ENCODE peak calls at places on chromosomes 12 and 14, in four cellular contexts. L, W, M and I are unnamed samples.

GRCh38 chr14:92973265-92973797 is 50.4 kb downstream of the CHGA start:
- DNase-seq in W (peak), L (no peak), M (peak), I (no peak)

GRCh38 chr12:66813137-66813867 is 134.4 kb upstream of the GRIP1 start:
- DNase-seq in M (no peak), L (no peak), W (no peak), I (no peak)

GRCh38 chr12:124847675-124848074 is 16.0 kb downstream of the SCARB1 start:
- DNase-seq in L (no peak), M (no peak), W (no peak), I (no peak)

GRCh38 chr14:104753528-104754212 is 723 bp downstream of the SIVA1 start:
- DNase-seq in M (no peak), L (no peak), W (no peak), I (no peak)

GRCh38 chr14:87332001-87332400 is 661.0 kb downstream of the GALC start:
- DNase-seq in L (peak), M (peak), W (no peak), I (no peak)

GRCh38 chr12:62438098-62438692 is 28.4 kb upstream of the MON2 start:
- DNase-seq in M (peak), W (peak), L (peak), I (no peak)

GRCh38 chr12:116996058-116996457 is 85.3 kb downstream of the FBXW8 start:
- DNase-seq in M (no peak), L (no peak), W (no peak), I (no peak)

GRCh38 chr14:36513451-36514277 is 6.4 kb downstream of the NKX2-1 start:
- DNase-seq in M (no peak), W (no peak), L (no peak), I (no peak)

GRCh38 chr14:95515080-95515489 is 1.4 kb downstream of the SYNE3 start:
- DNase-seq in M (no peak), L (no peak), W (no peak), I (no peak)

GRCh38 chr12:67624355-67624754 is 24.2 kb upstream of the DYRK2 start:
- DNase-seq in W (no peak), L (no peak), M (no peak), I (no peak)

GRCh38 chr14:87874676-87875075 is 118.3 kb downstream of the GALC start:
- DNase-seq in M (no peak), W (no peak), L (no peak), I (no peak)

GRCh38 chr12:47777741-47778558 is 4.9 kb downstream of the SLC48A1 start:
- DNase-seq in W (no peak), M (no peak), L (no peak), I (no peak)

GRCh38 chr12:121026274-121027045 is 10.2 kb upstream of the C12orf43 start:
- DNase-seq in M (no peak), W (no peak), L (no peak), I (no peak)

GRCh38 chr12:32471601-32472001 is 72.2 kb downstream of the FGD4 start:
- DNase-seq in L (no peak), W (no peak), M (no peak), I (no peak)

GRCh38 chr12:26373606-26374495 is 178.5 kb downstream of the SSPN start:
- DNase-seq in L (no peak), M (no peak), W (no peak), I (no peak)

GRCh38 chr14:99572173-99572999 is 31.6 kb downstream of the CCDC85C start:
- DNase-seq in W (peak), L (no peak), M (no peak), I (no peak)

GRCh38 chr14:77022219-77022852 is 6.2 kb downstream of the IRF2BPL start:
- DNase-seq in M (no peak), W (no peak), L (no peak), I (no peak)

GRCh38 chr12:2877047-2877958 is at the start of the genes FOXM1 and RHNO1:
- DNase-seq in W (peak), L (peak), M (no peak), I (no peak)

GRCh38 chr14:74945261-74945851 is 10.0 kb downstream of the PGF start:
- DNase-seq in M (no peak), W (peak), L (no peak), I (no peak)

GRCh38 chr14:47675489-47676300 is at the start of gene MDGA2:
- DNase-seq in M (no peak), L (no peak), W (peak), I (no peak)

GRCh38 chr14:105151131-105151837 is 17.3 kb downstream of the JAG2 start:
- DNase-seq in L (no peak), M (no peak), W (no peak), I (no peak)

GRCh38 chr12:89786177-89786810 is 77.7 kb upstream of the ATP2B1 start:
- DNase-seq in M (no peak), W (no peak), L (no peak), I (no peak)

GRCh38 chr12:95099270-95099790 is 25.9 kb upstream of the NR2C1 start:
- DNase-seq in L (no peak), M (no peak), W (no peak), I (no peak)

GRCh38 chr12:104930388-104931326 is 27.4 kb downstream of the SLC41A2 start:
- DNase-seq in L (no peak), W (no peak), M (no peak), I (peak)

GRCh38 chr14:95817271-95817670 is 59.4 kb upstream of the TUNAR start:
- DNase-seq in M (no peak), W (no peak), L (no peak), I (no peak)

GRCh38 chr14:87492556-87492955 is 500.4 kb downstream of the GALC start:
- DNase-seq in M (no peak), W (no peak), L (no peak), I (peak)

GRCh38 chr14:64417042-64417770 is 29.1 kb downstream of the MTHFD1 start:
- DNase-seq in W (no peak), L (no peak), M (no peak), I (no peak)

GRCh38 chr14:71363961-71364360 is 456.7 kb downstream of the PCNX1 start:
- DNase-seq in M (no peak), L (no peak), W (no peak), I (no peak)

GRCh38 chr14:88710709-88711108 is 82.0 kb downstream of the EML5 start:
- DNase-seq in W (no peak), L (no peak), M (no peak), I (no peak)

DNA sequence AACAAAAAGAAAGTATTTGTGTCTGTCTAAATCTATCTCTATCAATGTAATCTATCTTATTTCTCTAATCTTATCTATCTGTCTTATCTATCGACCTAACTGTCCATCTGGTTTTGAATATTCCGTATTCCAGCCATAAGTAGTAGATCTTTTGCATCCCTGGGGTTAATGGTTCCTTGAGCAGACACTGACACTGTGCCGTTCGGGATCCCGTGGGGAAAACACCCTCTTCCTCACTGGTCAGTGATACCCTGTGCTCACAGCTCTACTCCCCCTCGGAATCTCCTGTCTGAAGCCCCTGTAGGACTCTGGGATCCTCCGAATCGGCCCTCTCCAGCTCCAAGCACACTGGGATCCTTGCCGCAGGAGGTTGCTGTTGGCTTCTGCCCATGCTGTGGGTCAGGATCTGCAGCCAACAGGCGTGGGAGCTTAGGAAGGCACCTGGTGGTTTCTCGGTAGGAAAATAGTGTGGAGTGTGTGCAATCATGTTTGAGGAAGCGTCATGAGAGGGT is 19.0 kb downstream of the FBXL14 start:
- DNase-seq in W (no peak), M (no peak), L (no peak), I (no peak)
- H3K4me3 ChIP-seq in W (no peak), M (no peak), L (peak), I (no peak)

GRCh38 chr12:72297666-72298065 is 25.5 kb downstream of the TRHDE start:
- DNase-seq in W (peak), L (no peak), M (no peak), I (no peak)
- H3K4me3 ChIP-seq in W (no peak), L (no peak), M (no peak), I (no peak)

DNA sequence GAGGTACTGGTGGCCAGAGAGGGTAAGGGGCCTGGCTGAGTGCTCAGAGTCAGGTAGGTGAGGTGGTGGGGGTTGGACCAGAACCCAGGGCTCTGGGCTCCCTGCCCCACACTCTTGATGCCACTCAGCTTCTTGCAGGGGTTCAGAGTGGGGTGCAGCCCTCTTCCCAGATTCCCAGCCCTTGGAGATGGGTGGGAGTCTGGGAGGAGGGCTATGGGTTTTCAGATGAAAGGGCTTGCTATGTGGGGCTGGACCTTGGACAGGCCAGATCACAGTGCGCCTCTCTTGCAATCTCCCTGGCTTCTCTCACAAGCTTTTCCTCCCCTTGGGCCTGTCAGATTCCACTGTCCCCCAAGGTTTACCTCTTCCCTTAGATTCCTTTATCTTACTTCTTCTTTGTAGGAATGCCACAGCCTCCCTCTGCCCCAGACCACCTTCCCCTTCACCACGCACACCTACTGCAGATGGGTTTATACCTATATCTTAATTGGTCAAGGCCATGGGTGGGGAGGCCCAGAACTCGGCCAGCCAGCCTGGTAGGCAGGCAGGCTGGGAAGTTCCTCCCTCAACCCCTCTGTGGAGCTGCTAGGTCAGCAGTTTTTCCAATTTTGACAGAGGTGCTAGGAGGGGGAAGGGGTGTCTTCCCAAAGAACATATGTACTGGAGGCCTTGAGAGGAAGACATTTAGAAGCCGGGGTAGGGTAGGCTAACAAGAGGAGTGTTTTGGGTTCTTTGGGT is 1.3 kb downstream of the NYNRIN start:
- DNase-seq in M (no peak), L (no peak), W (no peak), I (no peak)
- H3K4me3 ChIP-seq in M (peak), L (peak), W (peak), I (peak)

GRCh38 chr12:101536069-101536674 is 58.6 kb upstream of the MYBPC1 start:
- DNase-seq in W (no peak), L (no peak), M (no peak), I (no peak)
- H3K4me3 ChIP-seq in W (no peak), L (no peak), M (no peak), I (no peak)

DNA sequence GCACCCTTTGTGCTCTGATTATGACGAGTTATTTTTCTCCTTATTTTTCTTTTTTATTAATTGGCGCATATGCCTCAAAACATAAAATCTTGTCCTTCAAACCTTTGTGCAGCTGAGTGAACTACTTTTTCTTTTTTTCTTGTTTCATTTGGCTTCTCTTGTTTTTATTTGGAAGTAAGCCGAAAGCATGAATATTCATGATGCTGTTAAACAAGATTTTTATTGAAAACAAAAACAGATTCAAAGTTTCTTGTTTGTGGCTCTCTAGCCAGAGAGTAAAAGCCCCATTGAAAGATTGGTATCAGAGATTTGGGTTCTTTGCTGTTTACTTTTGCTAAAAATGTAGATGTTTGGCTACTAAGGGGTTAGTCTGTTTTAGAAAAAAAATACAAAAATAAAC is 183.8 kb downstream of the TMEM132C start:
- DNase-seq in L (no peak), M (no peak), W (no peak), I (no peak)
- H3K4me3 ChIP-seq in L (no peak), M (no peak), W (no peak), I (no peak)

GRCh38 chr12:6372403-6373003 is 2.9 kb downstream of the SCNN1A start:
- DNase-seq in W (peak), M (peak), L (no peak), I (peak)
- H3K4me3 ChIP-seq in W (no peak), M (no peak), L (no peak), I (no peak)

DNA sequence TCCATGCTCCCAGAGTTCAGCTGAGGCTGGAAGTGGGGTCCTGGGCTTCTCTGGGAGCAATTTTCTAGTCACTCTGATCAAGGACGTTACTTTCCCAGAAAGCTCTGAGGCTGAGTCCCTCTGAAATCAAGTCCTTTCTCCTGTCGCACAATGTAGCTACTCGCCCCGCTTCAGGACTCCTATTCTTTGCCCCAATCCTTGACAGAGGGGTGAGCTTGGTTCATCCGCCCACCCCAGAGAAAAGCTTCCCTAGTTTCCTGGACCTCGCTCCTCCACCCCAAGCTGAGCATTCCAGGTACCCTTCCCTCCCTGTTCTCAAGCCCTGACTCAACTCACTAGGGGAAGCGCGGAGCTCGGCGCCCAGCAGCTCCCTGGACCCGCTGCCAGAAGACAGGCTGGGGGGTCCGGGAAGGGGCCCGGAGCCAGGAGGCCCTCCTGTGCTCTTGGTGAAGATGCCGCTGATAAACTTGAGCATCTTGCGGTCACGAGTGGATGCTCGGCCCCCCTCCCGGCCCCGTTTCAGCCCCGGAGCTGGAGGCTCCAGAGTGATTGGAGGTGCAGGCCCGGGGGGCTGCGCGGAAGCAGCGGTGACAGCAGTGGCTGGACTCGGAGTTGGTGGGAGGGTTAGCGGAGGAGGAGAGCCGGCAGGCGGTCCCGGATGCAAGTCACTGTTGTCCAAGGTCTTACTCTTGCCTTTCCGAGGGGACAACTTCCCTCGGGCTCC is 1.6 kb downstream of the AGAP2 start:
- DNase-seq in W (no peak), M (no peak), L (no peak), I (no peak)
- H3K4me3 ChIP-seq in W (peak), M (no peak), L (no peak), I (no peak)

DNA sequence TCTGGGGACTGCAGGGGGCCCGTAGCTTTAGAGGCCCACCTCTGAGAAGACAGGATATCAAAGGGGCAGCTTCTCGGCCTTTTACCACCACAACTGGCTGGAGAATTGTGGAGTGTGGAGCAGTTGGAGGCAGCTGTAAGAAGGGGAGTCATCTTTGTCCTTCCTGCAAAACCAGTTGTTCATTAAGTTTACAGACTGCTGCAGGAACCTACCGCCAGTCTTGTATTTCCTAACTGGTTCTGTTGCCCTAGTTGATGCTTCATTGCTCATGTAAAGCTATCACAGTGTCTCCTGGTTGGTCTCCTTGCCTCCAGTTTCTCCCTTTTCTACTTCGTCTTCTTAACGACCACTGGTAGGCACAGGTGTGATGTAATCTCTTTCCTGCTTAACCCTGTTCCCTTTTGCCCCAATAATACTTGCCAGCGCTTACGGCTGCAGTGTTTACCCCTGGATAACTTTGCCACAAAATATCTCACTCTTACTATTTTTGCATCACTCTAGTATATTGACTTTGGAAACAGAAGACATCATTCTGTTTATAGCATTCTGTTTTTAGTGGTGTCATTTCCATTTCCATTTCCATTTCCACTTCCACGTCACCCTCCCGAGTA is 11.9 kb downstream of the ESPL1 start:
- DNase-seq in L (no peak), W (no peak), M (no peak), I (no peak)
- H3K4me3 ChIP-seq in L (no peak), W (no peak), M (no peak), I (no peak)